ENCODE peak calls at places on chromosomes 12 and 14, in nine cellular contexts. S is NCI-H2029, J is HT-29, H is mesendoderm, M is GM03348, C is NCI-H1105, B is sciatic nerve, T is lung microvascular endothelial cell, V is HTR-8/SVneo. P is an unnamed sample.

GRCh38 chr12:110992909-110993308 is 72.5 kb upstream of the MYL2 start:
- DNase-seq in H (no peak), S (no peak), M (no peak), T (no peak), J (no peak), V (no peak), C (no peak), B (no peak), P (no peak)

GRCh38 chr12:64459388-64460024 is 7.6 kb downstream of the TBK1 start:
- DNase-seq in M (no peak), C (no peak), T (peak; percentile 51), J (no peak), B (no peak), H (peak; percentile 10), V (no peak), S (peak; percentile 4), P (no peak)

GRCh38 chr12:23906329-23906728 is 43.1 kb downstream of the SOX5 start:
- DNase-seq in H (peak; percentile 93), M (no peak), V (no peak), C (no peak), T (no peak), J (no peak), B (peak; percentile 53), S (no peak), P (no peak)

GRCh38 chr14:90491221-90491867 is 94.5 kb downstream of the CALM1 start:
- DNase-seq in C (no peak), T (no peak), H (peak; percentile 46), M (peak; percentile 54), J (no peak), B (peak; percentile 80), S (no peak), V (no peak), P (peak; percentile 54)

GRCh38 chr12:50314629-50315312 is 31.5 kb upstream of the LIMA1 start:
- DNase-seq in B (peak; percentile 42), J (peak; percentile 74), M (peak; percentile 77), V (peak; percentile 83), S (no peak), T (peak; percentile 68), H (peak; percentile 63), C (no peak), P (peak; percentile 62)

GRCh38 chr12:51821423-51822260 is 26.9 kb downstream of the FIGNL2 start:
- DNase-seq in B (no peak), C (no peak), J (no peak), H (no peak), T (no peak), M (peak; percentile 40), V (no peak), S (no peak), P (no peak)

GRCh38 chr12:116360579-116361403 is 83.3 kb upstream of the MED13L start:
- DNase-seq in T (no peak), J (no peak), B (no peak), V (no peak), M (no peak), H (no peak), S (no peak), C (no peak), P (no peak)

GRCh38 chr12:67827820-67828383 is 161.3 kb upstream of the IFNG-AS1 start:
- DNase-seq in B (no peak), T (peak; percentile 88), V (peak; percentile 83), J (peak; percentile 50), H (peak; percentile 78), C (no peak), S (no peak), M (peak; percentile 88), P (peak; percentile 89)

GRCh38 chr14:89767861-89768268 is 186.7 kb downstream of the EFCAB11 start:
- DNase-seq in V (peak; percentile 41), J (peak; percentile 47), B (no peak), C (no peak), M (peak; percentile 56), H (peak; percentile 87), T (peak; percentile 64), S (no peak), P (no peak)

GRCh38 chr14:64760146-64760755 is 56.0 kb downstream of the PLEKHG3 start:
- DNase-seq in C (no peak), T (peak; percentile 53), M (peak; percentile 56), J (peak; percentile 38), B (no peak), V (peak; percentile 92), H (peak; percentile 65), S (no peak), P (peak; percentile 62)

GRCh38 chr12:24378548-24379011 is 429.1 kb upstream of the SOX5 start:
- DNase-seq in H (no peak), V (no peak), T (no peak), S (no peak), J (no peak), B (no peak), C (no peak), M (no peak), P (peak; percentile 37)

GRCh38 chr14:69045857-69046351 is 66.8 kb upstream of the ACTN1 start:
- DNase-seq in H (no peak), T (peak; percentile 78), S (no peak), J (no peak), C (no peak), M (no peak), V (no peak), B (no peak), P (no peak)

GRCh38 chr14:99887407-99887806 is 94.2 kb downstream of the EML1 start:
- DNase-seq in M (no peak), V (no peak), C (no peak), S (no peak), H (no peak), T (no peak), J (no peak), B (no peak), P (no peak)

GRCh38 chr12:122024132-122024785 is 2.6 kb downstream of the BCL7A start:
- DNase-seq in M (no peak), T (no peak), J (no peak), H (no peak), C (no peak), S (no peak), B (no peak), V (no peak), P (no peak)

GRCh38 chr12:43973993-43974392 is 138.1 kb downstream of the TMEM117 start:
- DNase-seq in H (no peak), J (no peak), S (no peak), C (no peak), V (no peak), B (no peak), M (no peak), T (peak; percentile 22), P (no peak)

GRCh38 chr12:69284131-69284530 is 44.8 kb downstream of the CPSF6 start:
- DNase-seq in M (peak; percentile 77), S (peak; percentile 71), V (peak; percentile 23), C (peak; percentile 85), T (peak; percentile 83), J (peak; percentile 83), H (peak; percentile 88), B (peak; percentile 85), P (peak; percentile 30)